ENCODE peak calls at places on chromosomes 12 and 14, in four cellular contexts. One of them, this sample, is unnamed.

GRCh38 chr12:6311822-6312528 is 1.5 kb downstream of the PLEKHG6 start:
- DNase-seq in activated T-helper 9 cell treated with anti-CD3 and anti-CD28 coated beads, Interleukin-2, amount 50 U/mL, for 16 hours: no peak
- DNase-seq in anterior cingulate cortex: no peak
- DNase-seq in activated naive CD4-positive, alpha-beta T cell treated with Interleukin-2 at 50 U/mL for 16 hours: no peak
- DNase-seq in this sample: no peak

GRCh38 chr12:124906606-124907261 is 7.7 kb downstream of the UBC start:
- DNase-seq in anterior cingulate cortex: no peak
- DNase-seq in activated naive CD4-positive, alpha-beta T cell treated with Interleukin-2 at 50 U/mL for 16 hours: peak
- DNase-seq in activated T-helper 9 cell treated with anti-CD3 and anti-CD28 coated beads, Interleukin-2, amount 50 U/mL, for 16 hours: peak
- DNase-seq in this sample: peak

GRCh38 chr12:46209165-46209564 is 59.7 kb downstream of the SLC38A1 start:
- DNase-seq in activated T-helper 9 cell treated with anti-CD3 and anti-CD28 coated beads, Interleukin-2, amount 50 U/mL, for 16 hours: no peak
- DNase-seq in activated naive CD4-positive, alpha-beta T cell treated with Interleukin-2 at 50 U/mL for 16 hours: no peak
- DNase-seq in anterior cingulate cortex: no peak
- DNase-seq in this sample: no peak

GRCh38 chr12:93592641-93593396 is 20.3 kb downstream of the SOCS2 start:
- DNase-seq in activated T-helper 9 cell treated with anti-CD3 and anti-CD28 coated beads, Interleukin-2, amount 50 U/mL, for 16 hours: no peak
- DNase-seq in activated naive CD4-positive, alpha-beta T cell treated with Interleukin-2 at 50 U/mL for 16 hours: no peak
- DNase-seq in anterior cingulate cortex: no peak
- DNase-seq in this sample: no peak

GRCh38 chr12:85029456-85029855 is 6.6 kb downstream of the TSPAN19 start:
- DNase-seq in activated T-helper 9 cell treated with anti-CD3 and anti-CD28 coated beads, Interleukin-2, amount 50 U/mL, for 16 hours: no peak
- DNase-seq in activated naive CD4-positive, alpha-beta T cell treated with Interleukin-2 at 50 U/mL for 16 hours: no peak
- DNase-seq in anterior cingulate cortex: no peak
- DNase-seq in this sample: peak

GRCh38 chr12:32030676-32031075 is 71.5 kb downstream of the RESF1 start:
- DNase-seq in activated naive CD4-positive, alpha-beta T cell treated with Interleukin-2 at 50 U/mL for 16 hours: no peak
- DNase-seq in activated T-helper 9 cell treated with anti-CD3 and anti-CD28 coated beads, Interleukin-2, amount 50 U/mL, for 16 hours: no peak
- DNase-seq in anterior cingulate cortex: no peak
- DNase-seq in this sample: no peak

GRCh38 chr12:122850695-122851350 is 15.6 kb downstream of the HIP1R start:
- DNase-seq in activated naive CD4-positive, alpha-beta T cell treated with Interleukin-2 at 50 U/mL for 16 hours: no peak
- DNase-seq in anterior cingulate cortex: no peak
- DNase-seq in activated T-helper 9 cell treated with anti-CD3 and anti-CD28 coated beads, Interleukin-2, amount 50 U/mL, for 16 hours: no peak
- DNase-seq in this sample: no peak

GRCh38 chr12:13417516-13417915 is 221.0 kb downstream of the EMP1 start:
- DNase-seq in anterior cingulate cortex: no peak
- DNase-seq in activated T-helper 9 cell treated with anti-CD3 and anti-CD28 coated beads, Interleukin-2, amount 50 U/mL, for 16 hours: no peak
- DNase-seq in activated naive CD4-positive, alpha-beta T cell treated with Interleukin-2 at 50 U/mL for 16 hours: no peak
- DNase-seq in this sample: no peak

GRCh38 chr12:102484732-102485069 is 4.3 kb upstream of the IGF1 start:
- DNase-seq in activated naive CD4-positive, alpha-beta T cell treated with Interleukin-2 at 50 U/mL for 16 hours: no peak
- DNase-seq in anterior cingulate cortex: no peak
- DNase-seq in activated T-helper 9 cell treated with anti-CD3 and anti-CD28 coated beads, Interleukin-2, amount 50 U/mL, for 16 hours: no peak
- DNase-seq in this sample: no peak

GRCh38 chr14:33786091-33786825 is 164.6 kb downstream of the EGLN3 start:
- DNase-seq in anterior cingulate cortex: no peak
- DNase-seq in activated naive CD4-positive, alpha-beta T cell treated with Interleukin-2 at 50 U/mL for 16 hours: no peak
- DNase-seq in activated T-helper 9 cell treated with anti-CD3 and anti-CD28 coated beads, Interleukin-2, amount 50 U/mL, for 16 hours: no peak
- DNase-seq in this sample: no peak

This sample was measured in LoVo.